ENCODE peak calls at places on chromosomes 7 and 10, in ten cellular contexts. E is OCI-M1; U is mesendoderm; V is heart right ventricle; K is stimulated activated CD4-positive, alpha-beta T cell treated with anti-CD3 and anti-CD28 coated beads, Interleukin-4, amount 100 ng/mL, for 1 hour; H is DMS 273 treated with DMSO at 0.1 percent for 48 hours; P is renal cortical epithelial cell; F is GM12878; I is GM06990; S is Right ventricle myocardium superior. W is an unnamed sample.

GRCh38 chr7:39187130-39187529 is 209.4 kb downstream of the POU6F2 start:
- DNase-seq in E (no peak), U (peak), V (no peak), K (no peak), H (no peak), P (no peak), F (no peak), I (no peak), S (no peak), W (no peak)

GRCh38 chr10:33132626-33133025 is 174.6 kb upstream of the ITGB1 start:
- DNase-seq in E (peak), U (no peak), V (no peak), K (peak), H (no peak), P (peak), F (no peak), I (no peak), S (no peak), W (no peak)

GRCh38 chr10:128054163-128054970 is 71.9 kb downstream of the MKI67 start:
- DNase-seq in E (peak), U (no peak), V (no peak), K (no peak), H (no peak), P (no peak), F (no peak), I (no peak), S (no peak), W (no peak)

GRCh38 chr7:18257711-18258110 is 230.1 kb upstream of the PRPS1L1 start:
- DNase-seq in E (no peak), U (no peak), V (no peak), K (no peak), H (no peak), P (no peak), F (no peak), I (no peak), S (no peak), W (no peak)

GRCh38 chr10:101889256-101890210 is 45.9 kb upstream of the KCNIP2 start:
- DNase-seq in E (peak), U (peak), V (peak), K (peak), H (peak), P (peak), F (peak), I (peak), S (peak), W (peak)

GRCh38 chr10:117217196-117217761 is 20.0 kb downstream of the KCNK18 start:
- DNase-seq in E (no peak), U (peak), V (no peak), K (peak), H (no peak), P (no peak), F (no peak), I (peak), S (no peak), W (peak)

GRCh38 chr10:68562666-68563522 is 2.8 kb downstream of the TET1 start:
- DNase-seq in E (peak), U (peak), V (no peak), K (no peak), H (no peak), P (no peak), F (no peak), I (no peak), S (no peak), W (no peak)

GRCh38 chr7:25636168-25636567 is 407.9 kb upstream of the NPVF start:
- DNase-seq in E (no peak), U (no peak), V (no peak), K (no peak), H (no peak), P (no peak), F (no peak), I (no peak), S (no peak), W (no peak)

GRCh38 chr7:47441796-47442744 is 139.8 kb downstream of the TNS3 start:
- DNase-seq in E (no peak), U (no peak), V (no peak), K (no peak), H (no peak), P (peak), F (no peak), I (no peak), S (no peak), W (no peak)

GRCh38 chr10:56622335-56622973 is 261.4 kb upstream of the ZWINT start:
- DNase-seq in E (peak), U (no peak), V (no peak), K (no peak), H (no peak), P (peak), F (no peak), I (peak), S (no peak), W (no peak)

GRCh38 chr7:93245525-93246432 is 13.6 kb downstream of the VPS50 start:
- DNase-seq in E (peak), U (peak), V (no peak), K (no peak), H (no peak), P (peak), F (no peak), I (peak), S (no peak), W (no peak)

GRCh38 chr7:124411796-124412195 is 353.8 kb downstream of the GPR37 start:
- DNase-seq in E (no peak), U (no peak), V (peak), K (no peak), H (no peak), P (no peak), F (no peak), I (no peak), S (no peak), W (no peak)

GRCh38 chr10:12465385-12466136 is 116.2 kb downstream of the CAMK1D start:
- DNase-seq in E (peak), U (no peak), V (no peak), K (no peak), H (no peak), P (no peak), F (no peak), I (no peak), S (no peak), W (no peak)

GRCh38 chr10:104043185-104043830 is 42.4 kb downstream of the COL17A1 start:
- DNase-seq in E (no peak), U (no peak), V (no peak), K (no peak), H (no peak), P (no peak), F (no peak), I (no peak), S (no peak), W (no peak)

GRCh38 chr10:7467031-7467667 is 56.3 kb upstream of the SFMBT2 start:
- DNase-seq in E (no peak), U (peak), V (no peak), K (no peak), H (no peak), P (no peak), F (no peak), I (no peak), S (no peak), W (no peak)

GRCh38 chr7:266851-267840 is 22.8 kb upstream of the FOXL3 start:
- DNase-seq in E (no peak), U (peak), V (no peak), K (no peak), H (no peak), P (no peak), F (no peak), I (no peak), S (peak), W (no peak)

GRCh38 chr10:99708428-99709010 is 23.4 kb downstream of the COX15 start:
- DNase-seq in E (peak), U (no peak), V (no peak), K (no peak), H (no peak), P (no peak), F (no peak), I (no peak), S (no peak), W (no peak)

GRCh38 chr10:132899054-132899750 is 43.2 kb downstream of the CFAP46 start:
- DNase-seq in E (no peak), U (no peak), V (peak), K (no peak), H (no peak), P (no peak), F (no peak), I (no peak), S (peak), W (no peak)

GRCh38 chr7:130996841-130997231 is 262.8 kb upstream of the KLF14 start:
- DNase-seq in E (no peak), U (no peak), V (no peak), K (peak), H (no peak), P (peak), F (no peak), I (no peak), S (no peak), W (no peak)

GRCh38 chr10:36504752-36505151 is 620.6 kb upstream of the ANKRD30A start:
- DNase-seq in E (no peak), U (no peak), V (no peak), K (no peak), H (no peak), P (peak), F (no peak), I (no peak), S (no peak), W (no peak)

GRCh38 chr10:6231146-6231545 is 28.4 kb downstream of the PFKFB3 start:
- DNase-seq in E (no peak), U (no peak), V (no peak), K (no peak), H (no peak), P (no peak), F (no peak), I (no peak), S (no peak), W (no peak)

GRCh38 chr10:14545827-14546226 is 215.1 kb upstream of the FRMD4A start:
- DNase-seq in E (no peak), U (no peak), V (no peak), K (no peak), H (no peak), P (peak), F (no peak), I (no peak), S (no peak), W (no peak)

GRCh38 chr7:38222481-38223096 is 44.5 kb downstream of the STARD3NL start:
- DNase-seq in E (peak), U (peak), V (no peak), K (no peak), H (peak), P (peak), F (peak), I (no peak), S (no peak), W (no peak)